ENCODE peak calls at places on chromosomes 12 and 14, in five cellular contexts. G, C, V, L and H are unnamed samples.

GRCh38 chr12:34405286-34406227 is 383.3 kb downstream of the ALG10 start:
- DNase-seq in G (no peak), C (peak; percentile 2), V (no peak), L (no peak), H (no peak)

GRCh38 chr12:53011889-53012288 is 5.6 kb downstream of the EIF4B start:
- DNase-seq in G (no peak), C (no peak), V (no peak), L (no peak), H (no peak)

GRCh38 chr14:59314953-59315599 is 126.6 kb downstream of the DAAM1 start:
- DNase-seq in G (no peak), C (no peak), V (no peak), L (no peak), H (no peak)

GRCh38 chr12:6237830-6238229 is 37.6 kb downstream of the CD9 start:
- DNase-seq in G (no peak), C (no peak), V (no peak), L (no peak), H (no peak)

GRCh38 chr12:9902539-9903228 is 21.4 kb downstream of the KLRF2 start:
- DNase-seq in G (no peak), C (no peak), V (no peak), L (no peak), H (no peak)

GRCh38 chr12:58933068-58933681 is 12.9 kb upstream of the LRIG3 start:
- DNase-seq in G (no peak), C (no peak), V (no peak), L (no peak), H (no peak)

GRCh38 chr14:51546603-51547258 is 105.0 kb upstream of the FRMD6 start:
- DNase-seq in G (no peak), C (no peak), V (no peak), L (no peak), H (peak; percentile 18)

GRCh38 chr14:99945732-99946651 is 119.2 kb upstream of the EVL start:
- DNase-seq in G (no peak), C (no peak), V (no peak), L (peak; percentile 20), H (peak; percentile 24)

GRCh38 chr14:94174622-94175402 is 690 bp downstream of the PPP4R4 start:
- DNase-seq in G (no peak), C (no peak), V (no peak), L (no peak), H (peak; percentile 22)

GRCh38 chr12:94094700-94095099 is 53.7 kb upstream of the PLXNC1 start:
- DNase-seq in G (no peak), C (no peak), V (no peak), L (no peak), H (no peak)

GRCh38 chr14:99009875-99010274 is 262.1 kb downstream of the BCL11B start:
- DNase-seq in G (no peak), C (no peak), V (no peak), L (no peak), H (no peak)